ENCODE peak calls at places on chromosomes 7 and 10, in ten cellular contexts. C, E, V, G, B, T, M, Y, A and F are unnamed samples.

GRCh38 chr10:22711373-22711772 is 3.0 kb downstream of the PIP4K2A start:
- DNase-seq in C (no peak), E (no peak), V (no peak), G (no peak), B (no peak), T (no peak), M (no peak), Y (peak), A (no peak), F (no peak)

GRCh38 chr7:14598978-14599377 is 303.6 kb downstream of the DGKB start:
- DNase-seq in C (no peak), E (no peak), V (peak), G (no peak), B (no peak), T (no peak), M (no peak), Y (peak), A (no peak), F (no peak)

GRCh38 chr10:131726460-131726861 is 174.3 kb upstream of the PPP2R2D start:
- DNase-seq in C (peak), E (peak), V (no peak), G (no peak), B (peak), T (no peak), M (no peak), Y (peak), A (no peak), F (peak)

GRCh38 chr7:155435110-155435509 is 22.8 kb upstream of the EN2 start:
- DNase-seq in C (no peak), E (no peak), V (no peak), G (no peak), B (no peak), T (no peak), M (no peak), Y (no peak), A (no peak), F (no peak)

GRCh38 chr7:137771679-137772078 is 75.1 kb downstream of the DGKI start:
- DNase-seq in C (no peak), E (no peak), V (peak), G (no peak), B (no peak), T (no peak), M (no peak), Y (no peak), A (no peak), F (no peak)

GRCh38 chr7:140213684-140214074 is 36.9 kb upstream of the KDM7A start:
- DNase-seq in C (no peak), E (no peak), V (no peak), G (no peak), B (no peak), T (no peak), M (no peak), Y (no peak), A (peak), F (no peak)

GRCh38 chr10:118971187-118971586 is 58.3 kb upstream of the NANOS1 start:
- DNase-seq in C (no peak), E (no peak), V (no peak), G (no peak), B (no peak), T (no peak), M (no peak), Y (no peak), A (peak), F (no peak)

GRCh38 chr7:29858080-29858951 is 52.0 kb downstream of the WIPF3 start:
- DNase-seq in C (no peak), E (no peak), V (no peak), G (no peak), B (no peak), T (no peak), M (no peak), Y (no peak), A (no peak), F (no peak)

GRCh38 chr7:95933618-95934017 is 161.3 kb downstream of the DYNC1I1 start:
- DNase-seq in C (no peak), E (peak), V (no peak), G (no peak), B (no peak), T (no peak), M (no peak), Y (peak), A (no peak), F (no peak)

GRCh38 chr10:95451568-95452524 is 109.3 kb downstream of the SORBS1 start:
- DNase-seq in C (no peak), E (no peak), V (no peak), G (no peak), B (no peak), T (no peak), M (no peak), Y (no peak), A (no peak), F (no peak)

GRCh38 chr10:79376751-79377556 is 29.7 kb downstream of the PPIF start:
- DNase-seq in C (no peak), E (no peak), V (no peak), G (no peak), B (no peak), T (no peak), M (no peak), Y (no peak), A (no peak), F (no peak)

GRCh38 chr7:47905071-47905920 is 43.0 kb downstream of the PKD1L1 start:
- DNase-seq in C (no peak), E (no peak), V (no peak), G (no peak), B (no peak), T (no peak), M (no peak), Y (no peak), A (no peak), F (no peak)

GRCh38 chr10:18424200-18424599 is 227.2 kb downstream of the NSUN6 start:
- DNase-seq in C (no peak), E (no peak), V (no peak), G (no peak), B (no peak), T (no peak), M (no peak), Y (no peak), A (no peak), F (no peak)

GRCh38 chr10:5165738-5166137 is 19.2 kb downstream of the AKR1C8 start:
- DNase-seq in C (no peak), E (no peak), V (peak), G (no peak), B (no peak), T (no peak), M (no peak), Y (no peak), A (no peak), F (no peak)

GRCh38 chr10:33134011-33134751 is 176.2 kb upstream of the ITGB1 start:
- DNase-seq in C (peak), E (no peak), V (peak), G (no peak), B (no peak), T (peak), M (no peak), Y (no peak), A (peak), F (no peak)

GRCh38 chr7:34596887-34597286 is 61.1 kb upstream of the NPSR1 start:
- DNase-seq in C (no peak), E (no peak), V (no peak), G (no peak), B (no peak), T (no peak), M (no peak), Y (no peak), A (no peak), F (no peak)

GRCh38 chr10:104447899-104448298 is 94.3 kb downstream of the CFAP58 start:
- DNase-seq in C (no peak), E (no peak), V (no peak), G (no peak), B (no peak), T (no peak), M (no peak), Y (no peak), A (no peak), F (no peak)

GRCh38 chr7:106041140-106041717 is 70.9 kb downstream of the SYPL1 start:
- DNase-seq in C (peak), E (no peak), V (peak), G (peak), B (no peak), T (peak), M (no peak), Y (peak), A (peak), F (peak)

GRCh38 chr7:14805105-14805719 is 97.3 kb downstream of the DGKB start:
- DNase-seq in C (no peak), E (no peak), V (no peak), G (no peak), B (no peak), T (no peak), M (no peak), Y (no peak), A (no peak), F (no peak)

GRCh38 chr10:70475661-70476060 is 2.9 kb upstream of the PALD1 start:
- DNase-seq in C (no peak), E (no peak), V (peak), G (no peak), B (no peak), T (no peak), M (no peak), Y (no peak), A (no peak), F (no peak)

GRCh38 chr10:5598085-5598690 is 68.2 kb downstream of the ASB13 start:
- DNase-seq in C (no peak), E (no peak), V (no peak), G (no peak), B (no peak), T (no peak), M (no peak), Y (no peak), A (no peak), F (no peak)

GRCh38 chr10:58641095-58641531 is 128.4 kb downstream of the BICC1 start:
- DNase-seq in C (peak), E (no peak), V (peak), G (no peak), B (no peak), T (no peak), M (no peak), Y (peak), A (no peak), F (no peak)

GRCh38 chr10:109259293-109259692 is 664.0 kb downstream of the XPNPEP1 start:
- DNase-seq in C (no peak), E (no peak), V (peak), G (no peak), B (no peak), T (no peak), M (no peak), Y (no peak), A (no peak), F (no peak)

GRCh38 chr10:101040061-101040460 is 9.0 kb downstream of the SFXN3 start:
- DNase-seq in C (no peak), E (no peak), V (no peak), G (no peak), B (no peak), T (no peak), M (no peak), Y (no peak), A (no peak), F (no peak)